ENCODE peak calls at places on chromosomes 2 and 18, in four cellular contexts. F, T, D and M are unnamed samples.

GRCh38 chr18:9861933-9862332 is 23.8 kb upstream of the TXNDC2 start:
- DNase-seq in T (no peak), D (no peak), F (no peak), M (no peak)

GRCh38 chr18:5057348-5058012 is 139.6 kb downstream of the AKAIN1 start:
- DNase-seq in D (peak; percentile 52), T (peak; percentile 71), F (peak; percentile 57), M (peak; percentile 77)

GRCh38 chr2:185279999-185280398 is 458.6 kb upstream of the FSIP2 start:
- DNase-seq in D (no peak), T (no peak), F (no peak), M (no peak)

GRCh38 chr2:60882971-60883753 is 1.8 kb downstream of the REL start:
- DNase-seq in F (peak; percentile 22), D (no peak), T (no peak), M (no peak)

GRCh38 chr18:47204908-47205522 is 28.9 kb upstream of the IER3IP1 start:
- DNase-seq in F (peak; percentile 38), D (no peak), T (peak; percentile 61), M (peak; percentile 48)

GRCh38 chr2:117771969-117772630 is 42.4 kb upstream of the DDX18 start:
- DNase-seq in D (no peak), F (peak; percentile 14), T (peak; percentile 12), M (peak; percentile 47)

GRCh38 chr18:35616664-35617423 is 35.3 kb downstream of the GALNT1 start:
- DNase-seq in D (peak; percentile 24), F (no peak), T (peak; percentile 27), M (peak; percentile 23)

GRCh38 chr2:31729442-31730092 is 148.8 kb upstream of the SRD5A2 start:
- DNase-seq in F (peak; percentile 47), T (peak; percentile 46), D (no peak), M (peak; percentile 61)

GRCh38 chr18:3529597-3529996 is 79.6 kb downstream of the TGIF1 start:
- DNase-seq in T (no peak), F (no peak), D (no peak), M (no peak)

GRCh38 chr2:233469261-233470006 is 97.1 kb downstream of the USP40 start:
- DNase-seq in T (no peak), F (no peak), D (no peak), M (no peak)

GRCh38 chr2:208579678-208580077 is 173.1 kb downstream of the PTH2R start:
- DNase-seq in D (no peak), F (no peak), T (no peak), M (no peak)

GRCh38 chr2:6922201-6922656 is 5.0 kb downstream of the RNF144A start:
- DNase-seq in D (no peak), F (peak; percentile 67), T (no peak), M (no peak)

GRCh38 chr2:238426568-238427434 is at the start of gene ASB1:
- DNase-seq in D (peak; percentile 79), T (peak; percentile 86), F (peak; percentile 98), M (peak; percentile 94)

GRCh38 chr2:207202645-207203044 is 36.9 kb upstream of the KLF7 start:
- DNase-seq in F (no peak), T (peak; percentile 42), D (no peak), M (peak; percentile 36)

GRCh38 chr2:21118302-21118920 is 5.4 kb upstream of the TDRD15 start:
- DNase-seq in T (peak; percentile 2), D (no peak), F (peak; percentile 28), M (peak; percentile 14)

GRCh38 chr2:71791051-71791450 is 337.7 kb downstream of the DYSF start:
- DNase-seq in F (no peak), D (no peak), T (no peak), M (no peak)

GRCh38 chr2:216666461-216667233 is 28.7 kb downstream of the IGFBP5 start:
- DNase-seq in F (peak; percentile 89), T (peak; percentile 68), D (peak; percentile 57), M (peak; percentile 81)

GRCh38 chr2:68774569-68775271 is 40.1 kb downstream of the ARHGAP25 start:
- DNase-seq in T (no peak), F (no peak), D (peak; percentile 79), M (no peak)

GRCh38 chr2:170394988-170395387 is 217.0 kb downstream of the MYO3B start:
- DNase-seq in D (no peak), F (no peak), T (no peak), M (no peak)

GRCh38 chr2:37689751-37690150 is 18.3 kb upstream of the CDC42EP3 start:
- DNase-seq in F (no peak), T (no peak), D (no peak), M (no peak)

GRCh38 chr2:65436169-65436824 is 3.9 kb upstream of the SPRED2 start:
- DNase-seq in F (peak; percentile 84), T (peak; percentile 95), D (peak; percentile 92), M (peak; percentile 96)

GRCh38 chr2:69582582-69583176 is 60.9 kb downstream of the AAK1 start:
- DNase-seq in F (no peak), T (no peak), D (no peak), M (no peak)

GRCh38 chr2:1988049-1988448 is 243.7 kb upstream of the PXDN start:
- DNase-seq in D (no peak), T (no peak), F (no peak), M (no peak)